ENCODE peak calls at places on chromosomes 11 and 22, in ten cellular contexts. L is PC-9, I is right lobe of liver, U is uterus, R is psoas muscle, V is lung, J is HCT116, Q is upper lobe of left lung, F is GM23338, H is neuronal stem cell. X is an unnamed sample.

GRCh38 chr11:8706673-8707432 is 24.3 kb downstream of the RPL27A start:
- DNase-seq in L (no peak), I (no peak), U (no peak), R (no peak), V (no peak), J (no peak), Q (no peak), F (no peak), H (no peak), X (no peak)

GRCh38 chr11:120564573-120565301 is 53.2 kb downstream of the GRIK4 start:
- DNase-seq in L (no peak), I (no peak), U (no peak), R (peak; percentile 74), V (no peak), J (no peak), Q (peak; percentile 89), F (peak; percentile 46), H (peak; percentile 48), X (no peak)

GRCh38 chr11:129455101-129455500 is 79.5 kb downstream of the BARX2 start:
- DNase-seq in L (no peak), I (no peak), U (no peak), R (no peak), V (no peak), J (no peak), Q (no peak), F (no peak), H (no peak), X (no peak)

GRCh38 chr22:44425356-44425755 is 72.7 kb downstream of the RTL6 start:
- DNase-seq in L (no peak), I (no peak), U (no peak), R (no peak), V (no peak), J (no peak), Q (no peak), F (no peak), H (no peak), X (no peak)

GRCh38 chr11:61131586-61131985 is 29.3 kb downstream of the CD5 start:
- DNase-seq in L (no peak), I (no peak), U (no peak), R (no peak), V (no peak), J (no peak), Q (peak; percentile 76), F (no peak), H (no peak), X (no peak)

GRCh38 chr11:117345039-117345438 is 17.4 kb downstream of the CEP164 start:
- DNase-seq in L (no peak), I (no peak), U (no peak), R (no peak), V (no peak), J (no peak), Q (no peak), F (no peak), H (no peak), X (no peak)

GRCh38 chr22:42685941-42686666 is 34.6 kb downstream of the A4GALT start:
- DNase-seq in L (peak; percentile 58), I (no peak), U (peak; percentile 51), R (peak; percentile 91), V (no peak), J (no peak), Q (no peak), F (peak; percentile 18), H (no peak), X (peak; percentile 42)

GRCh38 chr11:44604171-44604581 is 38.7 kb downstream of the CD82 start:
- DNase-seq in L (no peak), I (no peak), U (no peak), R (no peak), V (peak; percentile 46), J (no peak), Q (no peak), F (no peak), H (no peak), X (no peak)

GRCh38 chr11:134753805-134754130 is 341.7 kb upstream of the B3GAT1 start:
- DNase-seq in L (no peak), I (no peak), U (no peak), R (no peak), V (peak; percentile 4), J (no peak), Q (no peak), F (no peak), H (no peak), X (no peak)

GRCh38 chr11:69912911-69913451 is 93.8 kb upstream of the FGF3 start:
- DNase-seq in L (peak; percentile 51), I (peak; percentile 44), U (no peak), R (peak; percentile 32), V (no peak), J (no peak), Q (no peak), F (peak; percentile 51), H (no peak), X (no peak)

GRCh38 chr11:13834463-13834862 is 128.1 kb upstream of the SPON1 start:
- DNase-seq in L (no peak), I (no peak), U (no peak), R (no peak), V (no peak), J (no peak), Q (no peak), F (peak; percentile 80), H (peak; percentile 24), X (no peak)

GRCh38 chr11:78595431-78596130 is 20.9 kb upstream of the NARS2 start:
- DNase-seq in L (no peak), I (no peak), U (peak; percentile 34), R (no peak), V (no peak), J (no peak), Q (no peak), F (peak; percentile 37), H (no peak), X (no peak)

GRCh38 chr11:1863352-1864215 is 10.7 kb downstream of the LSP1 start:
- DNase-seq in L (peak; percentile 81), I (no peak), U (peak; percentile 87), R (peak; percentile 93), V (peak; percentile 77), J (peak; percentile 68), Q (peak; percentile 90), F (peak; percentile 53), H (peak; percentile 58), X (peak; percentile 87)

GRCh38 chr11:1866776-1867175 is 13.9 kb downstream of the LSP1 start:
- DNase-seq in L (no peak), I (no peak), U (no peak), R (peak; percentile 52), V (no peak), J (no peak), Q (peak; percentile 72), F (no peak), H (no peak), X (no peak)

GRCh38 chr11:1864216-1864615 is 11.3 kb downstream of the LSP1 start:
- DNase-seq in L (no peak), I (no peak), U (no peak), R (peak; percentile 65), V (no peak), J (no peak), Q (peak; percentile 65), F (no peak), H (no peak), X (no peak)

GRCh38 chr11:1866226-1866625 is 13.3 kb downstream of the LSP1 start:
- DNase-seq in L (no peak), I (no peak), U (no peak), R (peak; percentile 45), V (no peak), J (no peak), Q (no peak), F (no peak), H (no peak), X (no peak)

GRCh38 chr11:1864831-1865665 is 12.2 kb downstream of the LSP1 start:
- DNase-seq in L (no peak), I (no peak), U (peak; percentile 48), R (peak; percentile 79), V (no peak), J (no peak), Q (peak; percentile 69), F (no peak), H (no peak), X (peak; percentile 64)
- H3K4me1 ChIP-seq in L (peaks cover 18% of the 10 kb centered on the region), I (no peaks in the 10 kb centered on the region), U (no peaks in the 10 kb centered on the region), R (peaks cover 22% of the 10 kb centered on the region), V (peaks cover 4% of the 10 kb centered on the region), J (peaks cover 30% of the 10 kb centered on the region), Q (peaks cover 26% of the 10 kb centered on the region), F (no peaks in the 10 kb centered on the region), H (peaks cover 33% of the 10 kb centered on the region), X (peaks cover 21% of the 10 kb centered on the region)

DNA sequence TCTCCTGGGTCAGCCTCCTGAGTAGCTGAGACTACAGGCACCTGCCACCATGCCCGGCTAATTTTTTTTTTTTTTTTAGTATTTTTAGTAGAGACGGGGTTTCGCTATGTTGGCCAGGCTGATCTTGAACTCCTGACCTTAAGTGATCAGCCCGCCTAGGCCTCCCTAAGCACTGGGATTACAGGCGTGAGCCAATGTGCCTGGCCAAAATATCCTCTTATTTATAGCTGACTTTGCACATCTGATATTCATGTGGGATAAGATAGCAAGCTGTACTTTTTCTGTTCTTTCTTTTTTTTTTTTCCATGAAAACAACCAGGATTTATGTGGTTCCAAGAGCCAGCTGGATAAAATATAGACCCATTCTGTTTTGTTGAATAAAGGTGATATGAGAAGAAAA is 12.1 kb upstream of the XBP1 start:
- DNase-seq in L (no peak), I (peak; percentile 76), U (no peak), R (no peak), V (no peak), J (no peak), Q (no peak), F (no peak), H (no peak), X (no peak)
- H3K27ac ChIP-seq in L (no peak overlapping the region), I (peak overlapping the region; percentile 86), U (peak overlapping the region; percentile 82), R (no peak overlapping the region), V (no peak overlapping the region), J (no peak overlapping the region), Q (peak overlapping the region; percentile 82), F (no peak overlapping the region), H (no peak overlapping the region), X (no peak overlapping the region)

DNA sequence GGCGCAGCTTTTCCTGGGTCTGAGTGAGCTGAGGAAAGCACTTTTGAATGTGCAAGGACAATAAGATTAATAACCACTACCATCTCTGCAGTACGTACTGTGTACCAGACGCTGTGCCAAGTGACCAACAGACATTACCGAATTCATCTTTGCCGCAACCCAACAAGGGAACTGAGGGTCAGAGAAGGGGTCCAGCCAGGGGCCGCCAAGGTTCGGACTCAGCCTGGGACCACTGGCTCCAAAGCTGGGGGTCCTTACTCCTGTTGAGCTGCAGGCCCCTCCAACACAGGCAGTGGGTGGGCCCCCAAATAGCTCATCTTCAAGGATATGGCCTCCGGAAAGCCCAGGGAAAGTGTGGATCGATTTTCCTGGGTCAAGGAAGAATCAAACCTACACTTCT is 55.0 kb upstream of the EMID1 start:
- DNase-seq in L (no peak), I (no peak), U (no peak), R (peak; percentile 53), V (no peak), J (no peak), Q (no peak), F (no peak), H (no peak), X (no peak)
- H3K4me1 ChIP-seq in L (peaks cover 4% of the 10 kb centered on the region), I (no peaks in the 10 kb centered on the region), U (no peaks in the 10 kb centered on the region), R (peaks cover 37% of the 10 kb centered on the region), V (no peaks in the 10 kb centered on the region), J (peaks cover 6% of the 10 kb centered on the region), Q (peaks cover 31% of the 10 kb centered on the region), F (peaks cover 36% of the 10 kb centered on the region), H (peaks cover 45% of the 10 kb centered on the region), X (peaks cover 3% of the 10 kb centered on the region)

DNA sequence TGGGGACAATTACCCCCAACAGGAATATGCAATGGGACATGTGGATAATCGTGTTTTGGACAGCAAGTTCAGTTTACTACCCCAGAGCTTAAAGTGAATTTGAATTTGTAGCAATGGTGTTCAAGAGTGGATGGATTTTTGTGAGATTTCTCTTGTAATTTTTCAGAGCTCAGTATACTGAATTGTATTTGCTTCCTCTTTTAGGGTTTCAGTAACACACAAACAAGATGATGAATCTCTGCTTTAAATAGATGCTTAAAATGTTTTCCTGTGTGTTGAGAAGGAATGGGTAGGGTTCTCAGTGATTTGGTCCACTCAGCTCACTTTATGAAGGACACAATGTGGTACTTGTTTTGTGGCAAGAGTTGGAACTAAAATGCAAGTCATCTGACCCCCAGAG is 100.1 kb upstream of the ARHGAP20 start:
- DNase-seq in L (no peak), I (no peak), U (no peak), R (no peak), V (no peak), J (no peak), Q (no peak), F (no peak), H (no peak), X (no peak)
- H3K27ac ChIP-seq in L (no peak overlapping the region), I (no peak overlapping the region), U (no peak overlapping the region), R (no peak overlapping the region), V (no peak overlapping the region), J (no peak overlapping the region), Q (no peak overlapping the region), F (no peak overlapping the region), H (no peak overlapping the region), X (no peak overlapping the region)

X was measured in ovary.